ENCODE peak calls at places on chromosomes 7 and 10, in eight cellular contexts. L is prostate gland, K is H1, M is GM12878, P is heart left ventricle, Z is right lobe of liver, G is IMR-90, A is K562. S is an unnamed sample. For H3K9me3, the result is how much of the 10 kb centered on the place peaks cover.

GRCh38 chr10:18020523-18020922 is 68.8 kb downstream of the SLC39A12 start:
- DNase-seq in L (no peak), K (no peak), M (no peak), P (no peak), Z (no peak), G (no peak), A (no peak), S (no peak)

GRCh38 chr10:77686096-77686495 is 48.5 kb upstream of the KCNMA1 start:
- DNase-seq in L (no peak), K (peak), M (no peak), P (no peak), Z (no peak), G (no peak), A (no peak), S (no peak)

GRCh38 chr7:157278791-157279678 is 57.8 kb upstream of the DNAJB6 start:
- DNase-seq in L (no peak), K (no peak), M (no peak), P (peak), Z (no peak), G (no peak), A (peak), S (peak)

GRCh38 chr7:116258734-116259133 is 48.4 kb downstream of the TES start:
- DNase-seq in L (peak), K (no peak), M (peak), P (peak), Z (no peak), G (peak), A (peak), S (no peak)

GRCh38 chr7:115340828-115341227 is 418.9 kb downstream of the MDFIC start:
- DNase-seq in L (no peak), K (no peak), M (no peak), P (no peak), Z (no peak), G (peak), A (no peak), S (no peak)

GRCh38 chr10:72800000-72800740 is 93.4 kb upstream of the OIT3 start:
- DNase-seq in L (no peak), K (no peak), M (no peak), P (no peak), Z (no peak), G (peak), A (no peak), S (no peak)

GRCh38 chr7:35329026-35329425 is 75.1 kb upstream of the TBX20 start:
- DNase-seq in L (no peak), K (no peak), M (no peak), P (no peak), Z (no peak), G (no peak), A (no peak), S (no peak)

GRCh38 chr10:31157125-31157983 is 125.7 kb upstream of the ZNF438 start:
- DNase-seq in L (peak), K (no peak), M (no peak), P (peak), Z (no peak), G (peak), A (no peak), S (no peak)

GRCh38 chr10:76287856-76288255 is 856.4 kb downstream of the LRMDA start:
- DNase-seq in L (no peak), K (no peak), M (no peak), P (no peak), Z (no peak), G (peak), A (no peak), S (no peak)

GRCh38 chr10:69968830-69969229 is 83.8 kb upstream of the MACROH2A2 start:
- DNase-seq in L (no peak), K (peak), M (no peak), P (no peak), Z (no peak), G (peak), A (peak), S (no peak)

GRCh38 chr7:39709768-39710291 is 86.5 kb downstream of the RALA start:
- DNase-seq in L (no peak), K (no peak), M (peak), P (peak), Z (no peak), G (peak), A (no peak), S (no peak)

GRCh38 chr7:101162551-101163280 is 2.7 kb downstream of the VGF start:
- DNase-seq in L (no peak), K (peak), M (no peak), P (no peak), Z (no peak), G (peak), A (peak), S (peak)

GRCh38 chr7:30451539-30452277 is 26.9 kb downstream of the NOD1 start:
- DNase-seq in L (no peak), K (no peak), M (no peak), P (no peak), Z (no peak), G (no peak), A (no peak), S (no peak)

DNA sequence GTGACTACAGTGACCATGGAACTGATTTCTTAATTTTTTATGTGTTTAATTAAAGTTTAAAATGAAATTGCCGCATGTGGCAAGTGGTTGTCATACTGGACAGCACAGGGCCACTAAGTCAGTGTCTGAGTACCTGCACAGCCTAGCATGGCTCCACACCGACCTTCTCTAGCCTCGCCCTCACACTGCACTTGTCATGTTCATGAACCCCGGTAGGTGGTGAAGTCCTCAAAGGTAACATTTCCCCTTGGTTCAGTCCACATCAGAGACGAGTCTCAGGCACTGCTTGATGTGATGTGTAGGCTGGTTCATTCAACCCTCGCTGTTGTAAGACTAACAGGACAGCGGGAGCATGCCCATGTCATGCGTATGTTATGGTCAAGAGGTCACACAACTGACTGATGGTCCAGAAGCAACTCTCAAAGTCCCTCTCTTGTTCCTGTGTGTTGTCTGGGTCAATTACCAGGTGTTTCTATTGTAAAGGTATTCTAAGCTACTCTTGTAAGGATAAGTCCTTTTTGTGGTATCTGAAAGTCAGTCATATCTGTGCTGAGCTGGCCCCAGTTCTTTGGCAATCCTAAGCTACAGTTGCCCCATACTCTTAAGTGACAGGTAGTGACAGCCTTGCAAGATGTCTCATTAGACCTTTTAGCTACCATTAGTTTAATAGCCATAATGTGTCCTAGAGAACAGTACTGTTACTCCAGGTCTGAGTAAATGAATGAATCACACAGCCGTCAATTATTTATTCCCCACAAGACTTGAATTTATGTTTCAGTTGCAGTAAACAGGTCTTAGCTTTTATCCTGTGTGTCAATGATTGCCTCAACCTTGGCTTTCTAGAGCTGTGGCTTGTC is 32.9 kb upstream of the ZC3HAV1L start:
- DNase-seq in L (no peak), K (no peak), M (no peak), P (no peak), Z (no peak), G (no peak), A (no peak), S (no peak)
- TF ChIP-seq POLR2A in L (no peak), K (no peak), M (peak), P (no peak), Z (no peak), G (no peak), A (no peak), S (no peak)

GRCh38 chr7:63028376-63029206 is 970.1 kb upstream of the ZNF722 start:
- DNase-seq in L (no peak), K (no peak), M (no peak), P (no peak), Z (no peak), G (no peak), A (no peak), S (no peak)

GRCh38 chr7:63025815-63026214 is 972.8 kb upstream of the ZNF722 start:
- DNase-seq in L (no peak), K (no peak), M (no peak), P (no peak), Z (no peak), G (no peak), A (no peak), S (no peak)

GRCh38 chr7:63027075-63027474 is 971.6 kb upstream of the ZNF722 start:
- DNase-seq in L (no peak), K (no peak), M (no peak), P (no peak), Z (no peak), G (no peak), A (no peak), S (no peak)

GRCh38 chr7:63023182-63023787 is 975.4 kb upstream of the ZNF722 start:
- DNase-seq in L (no peak), K (no peak), M (no peak), P (no peak), Z (no peak), G (no peak), A (no peak), S (no peak)

DNA sequence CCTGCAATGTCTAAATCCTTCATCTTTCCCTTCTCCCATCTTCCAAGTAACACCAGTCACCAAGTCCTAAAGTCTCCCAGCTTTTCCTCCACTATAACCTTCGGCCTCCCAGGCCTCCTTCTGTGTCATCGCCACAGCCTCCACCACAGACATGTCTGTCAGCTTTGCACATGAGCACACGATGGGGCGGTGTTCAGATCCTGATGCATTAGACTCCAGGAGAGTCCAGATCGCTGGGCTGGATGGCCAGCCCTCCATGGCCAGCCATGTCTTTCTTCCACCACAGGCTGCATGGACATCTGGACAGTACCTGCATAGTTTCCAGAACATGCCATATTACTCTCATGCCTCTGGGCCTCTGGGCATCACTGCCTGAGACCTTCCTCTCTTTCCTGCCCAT is 974.2 kb upstream of the ZNF722 start:
- DNase-seq in L (no peak), K (no peak), M (no peak), P (no peak), Z (no peak), G (no peak), A (no peak), S (no peak)
- H3K9me3 ChIP-seq in L (under half), K (half or more), M (under half), P (under half), Z (under half), G (under half), A (under half), S (half or more)

GRCh38 chr10:42475168-42476098 is 162.9 kb downstream of the ZNF33B start:
- DNase-seq in L (no peak), K (no peak), M (no peak), P (no peak), Z (no peak), G (peak), A (peak), S (peak)
- TF ChIP-seq POLR2A in L (no peak), K (no peak), M (no peak), P (no peak), Z (no peak), G (no peak), A (no peak), S (no peak)

GRCh38 chr7:43244232-43244631 is 131.8 kb downstream of the HECW1 start:
- DNase-seq in L (no peak), K (no peak), M (no peak), P (no peak), Z (no peak), G (peak), A (no peak), S (no peak)
- H3K9me3 ChIP-seq in L (under half), K (under half), M (under half), P (under half), Z (under half), G (under half), A (under half), S (under half)

GRCh38 chr10:119306514-119306951 is 99.2 kb downstream of the GRK5 start:
- DNase-seq in L (no peak), K (no peak), M (peak), P (no peak), Z (no peak), G (no peak), A (peak), S (peak)

GRCh38 chr10:119304541-119304940 is 97.2 kb downstream of the GRK5 start:
- DNase-seq in L (no peak), K (no peak), M (no peak), P (no peak), Z (no peak), G (no peak), A (no peak), S (no peak)

GRCh38 chr10:119306964-119307363 is 99.6 kb downstream of the GRK5 start:
- DNase-seq in L (no peak), K (no peak), M (no peak), P (no peak), Z (no peak), G (peak), A (no peak), S (no peak)

GRCh38 chr10:119303886-119304285 is 96.5 kb downstream of the GRK5 start:
- DNase-seq in L (no peak), K (no peak), M (no peak), P (no peak), Z (no peak), G (no peak), A (no peak), S (no peak)

DNA sequence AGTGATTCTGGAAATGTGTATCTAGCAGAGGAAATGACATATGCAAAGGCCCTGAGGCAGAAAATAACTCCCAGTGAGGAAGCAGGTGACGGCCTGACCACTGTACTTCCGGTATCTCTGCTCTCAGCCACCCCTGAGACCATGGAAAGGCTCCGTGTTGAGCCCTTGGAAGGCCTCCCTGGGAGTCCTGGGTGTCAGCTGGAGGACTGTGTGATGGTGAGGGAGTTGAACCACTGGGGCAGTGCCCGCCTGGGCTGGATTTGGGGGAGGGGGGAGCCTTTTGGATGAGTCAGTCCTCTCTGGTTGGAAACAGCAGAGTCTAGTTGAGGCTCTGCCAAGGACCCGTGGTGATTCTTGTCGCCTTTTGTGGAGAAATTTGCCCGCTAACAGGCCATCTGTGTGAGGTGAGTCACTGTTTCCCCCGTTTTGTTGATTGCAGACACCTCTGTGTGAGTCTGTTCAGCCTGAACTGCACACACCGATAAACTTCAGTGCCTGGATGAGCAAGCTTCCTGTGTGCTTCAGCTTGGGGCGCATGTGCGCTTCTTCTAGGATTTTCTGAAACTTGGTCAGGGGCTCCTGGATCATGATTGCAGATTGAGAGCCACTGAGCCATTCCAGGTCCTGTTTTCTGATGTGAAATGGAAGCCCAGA is 98.6 kb downstream of the GRK5 start:
- DNase-seq in L (no peak), K (no peak), M (peak), P (peak), Z (no peak), G (peak), A (peak), S (peak)
- TF ChIP-seq POLR2A in L (no peak), K (no peak), M (peak), P (no peak), Z (no peak), G (no peak), A (no peak), S (no peak)

DNA sequence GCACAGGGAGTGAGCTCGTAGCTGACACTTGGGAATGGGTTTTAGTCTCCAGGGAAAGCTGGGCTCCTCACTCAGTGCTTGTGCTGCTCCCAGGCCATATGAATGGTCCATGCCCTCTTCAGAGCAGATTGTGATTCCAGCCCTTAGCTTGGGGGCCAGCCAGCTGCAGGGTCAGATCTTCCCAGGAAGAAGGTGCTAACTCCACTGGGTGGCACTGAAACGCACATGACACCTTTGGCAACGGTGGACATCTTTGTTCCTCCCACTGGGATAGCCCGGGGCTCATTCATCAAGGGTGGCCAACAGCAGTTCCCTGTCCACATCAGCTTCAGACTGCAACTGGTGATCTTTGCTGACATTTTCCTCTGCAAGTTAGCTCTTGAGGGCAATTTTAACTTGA is 129.2 kb downstream of the DYNC2I1 start:
- DNase-seq in L (no peak), K (no peak), M (no peak), P (no peak), Z (no peak), G (no peak), A (no peak), S (no peak)
- H3K9me3 ChIP-seq in L (under half), K (under half), M (under half), P (under half), Z (under half), G (under half), A (under half), S (half or more)